ENCODE peak calls at places on chromosomes 12 and 14, in six cellular contexts. C is cardiac muscle cell, D is left ventricle myocardium inferior, N is endothelial cell of umbilical vein, W is heart left ventricle, V is uterus. B is an unnamed sample.

GRCh38 chr14:100577321-100577985 is 9.8 kb downstream of the BEGAIN start:
- DNase-seq in C (no peak), D (peak; percentile 10), N (no peak), W (no peak), V (no peak), B (no peak)

GRCh38 chr12:105954891-105955607 is 183.7 kb downstream of the NUAK1 start:
- DNase-seq in C (peak; percentile 37), D (no peak), N (no peak), W (no peak), V (no peak), B (no peak)

GRCh38 chr12:62714409-62715075 is 220.4 kb downstream of the PPM1H start:
- DNase-seq in C (no peak), D (peak; percentile 63), N (no peak), W (peak; percentile 51), V (peak; percentile 46), B (no peak)

GRCh38 chr14:104393199-104393897 is 186.2 kb upstream of the C14orf180 start:
- DNase-seq in C (no peak), D (peak; percentile 55), N (no peak), W (peak; percentile 73), V (no peak), B (no peak)

GRCh38 chr12:115964626-115965025 is 312.9 kb downstream of the MED13L start:
- DNase-seq in C (no peak), D (no peak), N (no peak), W (no peak), V (no peak), B (no peak)

GRCh38 chr12:71533703-71534102 is 94.1 kb downstream of the LGR5 start:
- DNase-seq in C (no peak), D (no peak), N (no peak), W (no peak), V (no peak), B (no peak)

GRCh38 chr12:108004368-108004767 is 124.7 kb upstream of the WSCD2 start:
- DNase-seq in C (peak; percentile 71), D (no peak), N (no peak), W (no peak), V (no peak), B (no peak)

GRCh38 chr14:92348154-92348553 is 25.2 kb downstream of the SLC24A4 start:
- DNase-seq in C (no peak), D (no peak), N (no peak), W (no peak), V (no peak), B (no peak)

GRCh38 chr12:6777386-6777785 is 5.1 kb downstream of the LAG3 start:
- DNase-seq in C (no peak), D (no peak), N (no peak), W (no peak), V (no peak), B (no peak)

GRCh38 chr14:23127861-23128260 is 8.8 kb upstream of the CEBPE start:
- DNase-seq in C (no peak), D (no peak), N (no peak), W (no peak), V (no peak), B (no peak)

GRCh38 chr14:61564623-61565091 is 130.7 kb upstream of the HIF1A start:
- DNase-seq in C (no peak), D (no peak), N (peak; percentile 70), W (no peak), V (no peak), B (no peak)

GRCh38 chr14:63995285-63995684 is 142.5 kb downstream of the SYNE2 start:
- DNase-seq in C (no peak), D (no peak), N (no peak), W (no peak), V (no peak), B (no peak)

GRCh38 chr12:112826011-112826410 is 34.5 kb downstream of the RPH3A start:
- DNase-seq in C (no peak), D (no peak), N (no peak), W (no peak), V (no peak), B (no peak)

GRCh38 chr14:103688906-103689902 is 26.0 kb downstream of the XRCC3 start:
- DNase-seq in C (no peak), D (peak; percentile 67), N (no peak), W (peak; percentile 49), V (no peak), B (peak; percentile 54)

GRCh38 chr14:31287294-31287972 is 79.8 kb upstream of the HECTD1 start:
- DNase-seq in C (no peak), D (no peak), N (no peak), W (no peak), V (no peak), B (no peak)

GRCh38 chr12:48123169-48123568 is 4.0 kb downstream of the PFKM start:
- DNase-seq in C (no peak), D (no peak), N (no peak), W (no peak), V (no peak), B (no peak)

GRCh38 chr12:20883288-20883687 is 72.8 kb downstream of the SLCO1B3 start:
- DNase-seq in C (no peak), D (no peak), N (peak; percentile 88), W (no peak), V (no peak), B (no peak)

GRCh38 chr14:54817506-54817905 is 85.1 kb downstream of the GCH1 start:
- DNase-seq in C (no peak), D (no peak), N (no peak), W (no peak), V (no peak), B (no peak)

GRCh38 chr12:103909811-103910210 is 20.4 kb upstream of the HSP90B1 start:
- DNase-seq in C (no peak), D (no peak), N (no peak), W (no peak), V (no peak), B (no peak)

GRCh38 chr12:106281056-106281782 is 21.3 kb upstream of the TCP11L2 start:
- DNase-seq in C (peak; percentile 25), D (no peak), N (no peak), W (no peak), V (no peak), B (no peak)

GRCh38 chr12:47024463-47024862 is 55.0 kb upstream of the PCED1B start:
- DNase-seq in C (no peak), D (no peak), N (no peak), W (no peak), V (peak; percentile 24), B (no peak)

GRCh38 chr14:41830679-41831078 is 224.0 kb downstream of the LRFN5 start:
- DNase-seq in C (no peak), D (no peak), N (no peak), W (no peak), V (peak; percentile 13), B (no peak)

GRCh38 chr12:31586703-31587102 is 4.2 kb downstream of the DENND5B start:
- DNase-seq in C (no peak), D (no peak), N (no peak), W (no peak), V (no peak), B (no peak)

GRCh38 chr12:92275443-92276154 is 130.0 kb upstream of the BTG1 start:
- DNase-seq in C (no peak), D (no peak), N (no peak), W (no peak), V (no peak), B (no peak)

GRCh38 chr14:49893309-49894213 is 679 bp downstream of the ARF6 start:
- DNase-seq in C (peak; percentile 17), D (peak; percentile 52), N (peak; percentile 42), W (peak; percentile 61), V (peak; percentile 57), B (no peak)

GRCh38 chr12:109277899-109278762 is 31.0 kb downstream of the FOXN4 start:
- DNase-seq in C (no peak), D (no peak), N (no peak), W (no peak), V (peak; percentile 66), B (no peak)

GRCh38 chr12:56160160-56160763 is 2.1 kb downstream of the MYL6 start:
- DNase-seq in C (no peak), D (no peak), N (peak; percentile 72), W (no peak), V (no peak), B (no peak)

GRCh38 chr12:97716356-97716755 is 253.8 kb downstream of the RMST start:
- DNase-seq in C (peak; percentile 8), D (no peak), N (no peak), W (no peak), V (no peak), B (no peak)

GRCh38 chr14:105473033-105473676 is 1.5 kb upstream of the CRIP2 start:
- DNase-seq in C (no peak), D (peak; percentile 44), N (no peak), W (peak; percentile 57), V (no peak), B (peak; percentile 79)

GRCh38 chr12:18383203-18383602 is 121.9 kb downstream of the PIK3C2G start:
- DNase-seq in C (peak; percentile 49), D (no peak), N (peak; percentile 46), W (no peak), V (no peak), B (no peak)

GRCh38 chr12:52720487-52720886 is 17.2 kb upstream of the KRT77 start:
- DNase-seq in C (no peak), D (no peak), N (no peak), W (no peak), V (no peak), B (no peak)

GRCh38 chr12:117063162-117063911 is 35.9 kb downstream of the TESC start:
- DNase-seq in C (no peak), D (no peak), N (no peak), W (peak; percentile 50), V (no peak), B (no peak)

GRCh38 chr14:31388687-31389413 is 31.5 kb downstream of the HEATR5A start:
- DNase-seq in C (no peak), D (no peak), N (no peak), W (no peak), V (no peak), B (no peak)

GRCh38 chr12:33265037-33265436 is 174.6 kb downstream of the SYT10 start:
- DNase-seq in C (no peak), D (no peak), N (no peak), W (no peak), V (no peak), B (no peak)
- H3K27ac ChIP-seq in C (no peak overlapping the region), D (no peak overlapping the region), N (no peak overlapping the region), W (no peak overlapping the region), V (no peak overlapping the region), B (no peak overlapping the region)

GRCh38 chr14:36021926-36022325 is 154.6 kb downstream of the PTCSC3 start:
- DNase-seq in C (no peak), D (no peak), N (no peak), W (no peak), V (no peak), B (no peak)
- H3K27ac ChIP-seq in C (no peak overlapping the region), D (no peak overlapping the region), N (no peak overlapping the region), W (no peak overlapping the region), V (no peak overlapping the region), B (peak overlapping the region; percentile 73)

GRCh38 chr12:53975019-53975815 is 463 bp upstream of the HOTAIR start:
- DNase-seq in C (no peak), D (no peak), N (no peak), W (no peak), V (no peak), B (no peak)
- H3K27ac ChIP-seq in C (no peak overlapping the region), D (no peak overlapping the region), N (no peak overlapping the region), W (no peak overlapping the region), V (no peak overlapping the region), B (no peak overlapping the region)

DNA sequence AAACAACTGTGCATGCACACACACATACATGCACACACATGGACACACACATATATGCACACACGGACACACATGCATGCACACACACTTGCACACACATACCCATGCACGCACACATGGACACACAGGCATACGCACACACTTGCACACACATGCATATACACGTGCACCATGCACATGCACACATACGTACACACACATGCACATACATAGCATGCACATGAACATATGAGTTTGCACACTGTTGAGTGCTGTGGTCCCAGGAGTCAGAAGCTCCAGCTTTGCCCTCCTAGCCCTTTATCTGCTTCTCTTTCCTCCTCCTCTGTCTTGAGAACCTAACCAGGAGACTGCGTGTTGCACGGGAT is 3.7 kb upstream of the LRTM2 start:
- DNase-seq in C (no peak), D (no peak), N (no peak), W (no peak), V (no peak), B (no peak)
- H3K27ac ChIP-seq in C (no peak overlapping the region), D (no peak overlapping the region), N (no peak overlapping the region), W (no peak overlapping the region), V (no peak overlapping the region), B (no peak overlapping the region)